ENCODE peak calls at places on chromosomes 16 and 17, in six cellular contexts. U is kidney, Q is left ventricle myocardium inferior, F is esophagus squamous epithelium, W is sigmoid colon, P is colonic mucosa. J is an unnamed sample. For H3K9me3, the result is how much of the 10 kb centered on the place peaks cover.

GRCh38 chr16:720507-720989 is 398 bp upstream of the ANTKMT start:
- DNase-seq in U (no peak), Q (peak), F (no peak), W (peak), P (peak), J (peak)

GRCh38 chr17:32877164-32877764 is 340 bp upstream of the MYO1D start:
- DNase-seq in U (peak), Q (peak), F (peak), W (peak), P (peak), J (peak)

GRCh38 chr16:10521681-10522274 is 58.6 kb downstream of the EMP2 start:
- DNase-seq in U (no peak), Q (no peak), F (no peak), W (peak), P (peak), J (peak)

GRCh38 chr17:39579318-39580081 is 28.2 kb downstream of the NEUROD2 start:
- DNase-seq in U (no peak), Q (peak), F (no peak), W (no peak), P (no peak), J (no peak)

GRCh38 chr17:58788199-58788598 is 32.5 kb downstream of the PPM1E start:
- DNase-seq in U (no peak), Q (no peak), F (no peak), W (no peak), P (no peak), J (no peak)

GRCh38 chr16:9094008-9094846 is 2.8 kb downstream of the HAPSTR1 start:
- DNase-seq in U (no peak), Q (no peak), F (no peak), W (no peak), P (no peak), J (no peak)

GRCh38 chr17:2598166-2598565 is 4.7 kb downstream of the PAFAH1B1 start:
- DNase-seq in U (no peak), Q (no peak), F (no peak), W (no peak), P (no peak), J (peak)

GRCh38 chr16:31695667-31696066 is 168.0 kb downstream of the AHSP start:
- DNase-seq in U (no peak), Q (no peak), F (no peak), W (no peak), P (no peak), J (no peak)

GRCh38 chr16:67100569-67101300 is 9.0 kb upstream of the PHAF1 start:
- DNase-seq in U (no peak), Q (no peak), F (no peak), W (no peak), P (no peak), J (peak)

GRCh38 chr17:77728022-77728671 is 230.4 kb upstream of the TNRC6C start:
- DNase-seq in U (no peak), Q (peak), F (no peak), W (no peak), P (peak), J (no peak)

GRCh38 chr16:85986931-85987749 is 88.2 kb downstream of the IRF8 start:
- DNase-seq in U (peak), Q (no peak), F (no peak), W (peak), P (peak), J (no peak)

GRCh38 chr17:77535435-77535834 is 394.7 kb downstream of the SEC14L1 start:
- DNase-seq in U (no peak), Q (no peak), F (no peak), W (peak), P (no peak), J (no peak)

GRCh38 chr17:32461853-32462617 is 17.7 kb downstream of the PSMD11 start:
- DNase-seq in U (no peak), Q (no peak), F (no peak), W (no peak), P (peak), J (peak)

GRCh38 chr17:17729620-17730249 is 48.5 kb downstream of the RAI1 start:
- DNase-seq in U (no peak), Q (no peak), F (no peak), W (no peak), P (peak), J (no peak)

GRCh38 chr17:40866838-40867237 is at the start of gene KRT12:
- DNase-seq in U (no peak), Q (no peak), F (no peak), W (no peak), P (no peak), J (no peak)

GRCh38 chr17:68013385-68013784 is 17.1 kb upstream of the C17orf58 start:
- DNase-seq in U (no peak), Q (no peak), F (no peak), W (no peak), P (no peak), J (no peak)
- TF ChIP-seq CTCF in U (no peak), Q (no peak), F (no peak), W (no peak), P (no peak), J (no peak)

DNA sequence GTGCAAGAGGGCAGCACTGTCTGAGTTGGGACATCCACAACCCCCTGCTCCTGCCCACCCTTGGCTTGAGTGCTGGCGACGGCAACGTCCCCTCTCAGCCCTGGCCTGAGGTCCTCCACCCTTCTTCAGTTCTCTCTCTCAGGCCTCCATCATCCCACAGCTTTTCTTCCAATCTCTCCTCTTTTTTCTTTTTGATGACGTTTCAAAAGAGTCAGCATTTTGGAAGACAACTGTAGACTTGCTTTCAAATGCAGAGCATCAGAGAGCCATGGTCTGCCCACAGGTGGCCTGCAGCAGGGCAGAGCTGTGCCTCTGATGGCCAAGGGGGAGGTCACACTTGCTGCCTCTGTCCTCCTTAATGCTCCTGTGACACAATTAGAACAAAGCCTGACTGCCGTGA is 775.4 kb downstream of the KCNJ18 start:
- DNase-seq in U (no peak), Q (no peak), F (no peak), W (no peak), P (no peak), J (no peak)
- H3K9me3 ChIP-seq in U (under half), Q (under half), F (under half), W (under half), P (under half), J (under half)

GRCh38 chr16:87662254-87663204 is 60.2 kb downstream of the JPH3 start:
- DNase-seq in U (no peak), Q (no peak), F (no peak), W (no peak), P (no peak), J (no peak)
- TF ChIP-seq CTCF in U (no peak), Q (no peak), F (no peak), W (no peak), P (no peak), J (no peak)

GRCh38 chr16:80711406-80711805 is 93.0 kb downstream of the CDYL2 start:
- DNase-seq in U (no peak), Q (no peak), F (no peak), W (no peak), P (no peak), J (no peak)
- H3K9me3 ChIP-seq in U (under half), Q (under half), F (under half), W (under half), P (under half), J (under half)

DNA sequence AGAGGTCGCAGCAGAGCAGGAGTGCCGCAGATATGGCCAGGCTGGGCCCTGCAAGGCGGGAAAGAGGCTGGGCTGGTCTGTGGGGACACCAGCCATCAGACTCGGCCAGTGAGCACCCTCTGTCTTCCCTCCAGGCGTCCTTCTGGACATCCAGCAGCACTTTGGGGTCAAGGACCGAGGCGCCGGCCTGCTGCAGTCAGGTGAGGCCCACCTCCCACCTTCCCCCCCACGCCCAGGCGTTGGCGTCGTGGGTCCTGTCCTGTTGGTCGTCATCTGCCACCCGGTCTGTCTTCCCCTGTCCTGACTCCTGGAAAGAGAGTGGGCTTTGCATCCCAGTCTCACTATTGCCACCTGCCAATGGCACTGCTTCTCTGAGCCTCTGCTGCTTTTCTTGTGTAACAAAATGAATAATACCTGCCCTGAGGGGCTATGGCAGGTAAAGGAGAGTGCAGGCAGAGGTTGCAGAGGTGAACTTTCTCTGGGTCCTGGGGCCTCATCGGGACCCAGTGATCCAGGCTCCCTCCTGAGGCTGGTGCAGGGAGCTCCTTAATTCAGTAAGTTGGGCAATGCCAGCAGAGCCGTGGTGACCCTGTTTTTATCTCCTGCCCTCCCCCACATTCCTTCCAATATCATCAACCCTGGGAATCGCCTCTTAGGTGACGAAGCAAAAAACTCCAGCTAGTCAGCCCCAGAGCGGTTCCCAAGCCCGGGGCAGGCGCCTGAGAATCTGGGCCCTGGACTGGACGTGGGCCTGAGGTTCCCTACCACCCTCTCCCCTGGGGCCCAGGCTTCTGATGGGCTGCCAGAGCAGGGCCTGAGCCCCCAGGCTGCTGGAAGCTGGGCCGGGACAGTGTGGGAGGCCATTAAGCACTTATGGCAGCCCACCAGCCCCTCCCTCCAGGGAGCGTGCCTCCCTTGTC is 14.7 kb downstream of the SPNS2 start:
- DNase-seq in U (no peak), Q (no peak), F (no peak), W (peak), P (no peak), J (no peak)
- TF ChIP-seq CTCF in U (no peak), Q (no peak), F (no peak), W (no peak), P (no peak), J (no peak)

DNA sequence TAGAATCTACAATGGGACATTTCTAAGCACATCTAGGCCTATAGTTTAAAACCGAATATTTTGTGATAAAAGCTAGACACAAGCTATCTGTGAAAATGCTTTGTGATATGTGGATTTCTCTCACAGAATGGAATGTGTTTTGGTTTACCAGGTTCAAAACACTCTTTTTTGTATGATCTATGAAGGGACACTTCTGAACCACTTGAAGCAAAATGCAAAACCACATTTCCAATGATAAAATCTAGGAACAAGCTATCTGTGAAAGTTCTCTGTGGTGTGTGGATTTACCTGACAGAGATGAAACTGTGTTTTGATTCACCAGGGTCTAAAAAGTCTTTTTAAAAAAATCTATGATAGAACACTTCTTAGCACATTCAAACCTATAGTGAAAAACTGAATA is 2192.4 kb downstream of the TP53TG3F start:
- DNase-seq in U (no peak), Q (no peak), F (no peak), W (no peak), P (no peak), J (no peak)
- H3K9me3 ChIP-seq in U (under half), Q (under half), F (under half), W (under half), P (under half), J (under half)

DNA sequence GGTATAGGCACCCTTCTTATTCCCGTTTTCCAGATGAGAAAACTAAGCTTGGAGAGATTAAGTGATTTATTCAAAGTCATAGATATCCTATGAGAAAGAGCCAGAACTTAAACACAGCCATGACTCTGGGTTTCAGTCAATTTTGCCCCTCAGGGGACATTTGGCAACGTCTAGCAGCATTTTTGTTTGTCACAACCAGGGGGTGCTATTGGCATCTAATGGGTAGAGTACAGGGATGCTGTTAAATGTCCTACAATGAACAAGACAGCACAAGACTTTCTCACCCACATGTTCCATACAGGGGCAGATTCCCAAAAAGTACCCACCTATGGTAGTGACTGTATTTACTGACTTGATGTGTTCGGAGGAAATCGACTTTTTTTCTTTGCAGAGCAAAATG is 4.8 kb upstream of the SHISA9 start:
- DNase-seq in U (no peak), Q (no peak), F (no peak), W (no peak), P (no peak), J (peak)
- TF ChIP-seq CTCF in U (peak), Q (peak), F (no peak), W (no peak), P (no peak), J (no peak)

DNA sequence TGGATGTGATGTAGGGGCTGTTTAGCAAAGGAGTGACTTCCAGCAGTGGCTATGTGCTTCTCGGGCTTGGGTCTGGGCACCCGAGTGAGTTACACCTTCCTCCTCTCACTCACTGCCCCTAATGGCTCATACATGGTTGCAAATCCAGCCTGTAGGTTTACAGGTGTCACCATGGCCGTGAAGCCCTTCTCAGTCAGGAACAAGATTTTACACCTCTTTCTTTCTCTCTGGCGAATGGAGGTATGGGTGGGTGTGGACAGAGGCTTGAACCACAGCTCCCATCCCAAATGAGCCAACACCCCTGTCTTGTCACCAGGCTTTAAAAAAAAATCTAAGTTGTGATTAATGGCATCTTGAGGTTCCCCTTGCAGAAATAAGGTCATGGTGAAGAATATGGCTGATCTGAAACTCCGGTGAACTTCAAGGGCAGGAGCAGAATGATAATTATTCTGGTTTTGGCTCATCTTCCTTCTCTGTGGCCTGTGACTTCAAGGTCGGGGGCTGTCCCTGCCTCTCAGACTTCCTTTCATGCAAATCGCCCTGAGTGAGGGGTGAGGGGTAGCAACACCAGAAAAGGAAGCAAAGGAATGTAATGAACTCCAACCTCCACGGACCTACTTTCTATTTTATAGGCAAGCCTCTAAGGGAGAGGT is 331.2 kb downstream of the MAF start:
- DNase-seq in U (no peak), Q (no peak), F (no peak), W (no peak), P (no peak), J (no peak)
- H3K9me3 ChIP-seq in U (under half), Q (under half), F (under half), W (under half), P (under half), J (under half)

DNA sequence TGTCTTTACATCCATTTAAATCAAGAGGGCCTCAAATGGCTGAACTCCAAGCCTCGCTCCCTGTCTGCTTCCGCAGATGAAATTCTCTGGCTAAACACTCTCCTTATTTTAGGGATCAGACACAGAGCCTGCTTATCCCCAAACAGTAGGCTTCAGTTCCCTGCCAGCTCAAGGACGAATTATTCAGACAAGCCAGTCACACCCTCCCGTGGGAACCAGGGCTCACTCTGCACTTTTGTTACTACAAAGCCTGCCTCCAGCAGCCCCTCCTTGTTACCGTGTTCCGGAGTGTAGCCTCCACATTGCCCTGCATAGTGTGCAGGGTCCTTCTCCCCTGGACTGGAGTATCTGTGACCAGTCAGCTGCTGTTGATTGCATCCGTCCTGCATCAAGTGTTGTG is 46.6 kb upstream of the LCMT1 start:
- DNase-seq in U (no peak), Q (no peak), F (no peak), W (peak), P (no peak), J (peak)
- TF ChIP-seq CTCF in U (no peak), Q (no peak), F (no peak), W (no peak), P (no peak), J (no peak)

J was measured in fibroblast of lung.